ENCODE peak calls at places on chromosome 16, in six cellular contexts. M is progenitor cell of endocrine pancreas, C is AG09319, O is cardiac fibroblast, H is bronchial epithelial cell, F is heart left ventricle. Z is an unnamed sample.

GRCh38 chr16:65919116-65919515 is 447.4 kb upstream of the CDH5 start:
- DNase-seq in M (no peak), C (no peak), O (no peak), H (no peak), F (no peak), Z (no peak)

GRCh38 chr16:626787-627457 is 3.9 kb upstream of the WFIKKN1 start:
- DNase-seq in M (no peak), C (peak), O (peak), H (peak), F (peak), Z (no peak)

GRCh38 chr16:23103603-23104002 is 45.6 kb downstream of the USP31 start:
- DNase-seq in M (no peak), C (no peak), O (no peak), H (no peak), F (no peak), Z (no peak)

GRCh38 chr16:55389426-55390073 is 65.5 kb downstream of the IRX6 start:
- DNase-seq in M (no peak), C (no peak), O (no peak), H (peak), F (peak), Z (no peak)

GRCh38 chr16:55330726-55331647 is 7.0 kb downstream of the IRX6 start:
- DNase-seq in M (no peak), C (no peak), O (no peak), H (no peak), F (peak), Z (no peak)

GRCh38 chr16:88772871-88773811 is 11.9 kb downstream of the PIEZO1 start:
- DNase-seq in M (no peak), C (peak), O (peak), H (no peak), F (peak), Z (no peak)

GRCh38 chr16:78647019-78647418 is 547.6 kb downstream of the WWOX start:
- DNase-seq in M (no peak), C (no peak), O (no peak), H (no peak), F (no peak), Z (no peak)

GRCh38 chr16:49552273-49552928 is 178.8 kb downstream of the C16orf78 start:
- DNase-seq in M (no peak), C (no peak), O (no peak), H (no peak), F (no peak), Z (no peak)

GRCh38 chr16:89131783-89132182 is 38.1 kb downstream of the ACSF3 start:
- DNase-seq in M (no peak), C (no peak), O (no peak), H (no peak), F (peak), Z (no peak)

GRCh38 chr16:61042736-61043135 is 993.5 kb downstream of the CDH8 start:
- DNase-seq in M (no peak), C (no peak), O (no peak), H (no peak), F (no peak), Z (no peak)

DNA sequence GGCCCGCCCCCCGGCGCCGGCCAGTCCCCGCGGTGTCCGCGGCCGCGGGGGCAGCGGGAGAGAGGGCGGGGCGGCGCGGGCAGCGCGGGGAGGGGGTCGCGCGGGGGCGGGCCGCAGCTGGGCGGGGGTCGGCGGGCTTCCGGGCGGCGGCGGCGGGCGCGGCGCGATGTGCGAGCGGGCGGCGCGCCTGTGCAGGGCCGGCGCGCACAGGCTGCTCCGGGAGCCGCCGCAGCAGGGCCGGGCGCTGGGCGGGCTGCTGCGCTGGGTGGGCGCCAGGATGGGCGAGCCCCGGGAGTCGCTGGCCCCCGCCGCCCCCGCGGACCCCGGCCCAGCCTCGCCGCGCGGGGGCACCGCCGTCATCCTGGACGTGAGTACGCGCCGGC is 430 bp downstream of the NECAB2 start:
- DNase-seq in M (no peak), C (no peak), O (no peak), H (no peak), F (no peak), Z (no peak)
- TF ChIP-seq CTCF in M (no peak), C (no peak), O (no peak), H (no peak), F (no peak), Z (no peak)

DNA sequence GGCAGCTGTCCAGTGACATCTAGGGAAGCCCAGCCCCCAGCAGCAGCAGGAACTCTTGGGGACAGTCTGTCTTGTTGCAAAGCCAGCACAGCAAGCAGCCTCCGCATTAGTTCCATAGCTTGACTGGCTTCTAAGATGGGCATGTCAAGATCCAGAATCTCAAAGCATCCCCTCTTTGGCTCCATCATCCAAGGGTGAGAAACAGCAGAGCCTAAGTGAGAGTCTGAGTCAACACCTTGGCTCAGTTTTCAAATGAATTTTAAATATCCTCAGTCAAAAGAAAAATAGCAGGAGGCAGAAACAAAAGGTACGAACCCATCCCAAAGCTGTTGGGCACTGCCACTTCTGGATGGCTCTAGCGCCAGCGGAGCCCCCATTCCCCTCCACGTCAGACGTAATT is 2.2 kb downstream of the CLDN9 start:
- DNase-seq in M (no peak), C (no peak), O (no peak), H (no peak), F (no peak), Z (no peak)
- TF ChIP-seq CTCF in M (no peak), C (no peak), O (no peak), H (no peak), F (no peak), Z (no peak)

DNA sequence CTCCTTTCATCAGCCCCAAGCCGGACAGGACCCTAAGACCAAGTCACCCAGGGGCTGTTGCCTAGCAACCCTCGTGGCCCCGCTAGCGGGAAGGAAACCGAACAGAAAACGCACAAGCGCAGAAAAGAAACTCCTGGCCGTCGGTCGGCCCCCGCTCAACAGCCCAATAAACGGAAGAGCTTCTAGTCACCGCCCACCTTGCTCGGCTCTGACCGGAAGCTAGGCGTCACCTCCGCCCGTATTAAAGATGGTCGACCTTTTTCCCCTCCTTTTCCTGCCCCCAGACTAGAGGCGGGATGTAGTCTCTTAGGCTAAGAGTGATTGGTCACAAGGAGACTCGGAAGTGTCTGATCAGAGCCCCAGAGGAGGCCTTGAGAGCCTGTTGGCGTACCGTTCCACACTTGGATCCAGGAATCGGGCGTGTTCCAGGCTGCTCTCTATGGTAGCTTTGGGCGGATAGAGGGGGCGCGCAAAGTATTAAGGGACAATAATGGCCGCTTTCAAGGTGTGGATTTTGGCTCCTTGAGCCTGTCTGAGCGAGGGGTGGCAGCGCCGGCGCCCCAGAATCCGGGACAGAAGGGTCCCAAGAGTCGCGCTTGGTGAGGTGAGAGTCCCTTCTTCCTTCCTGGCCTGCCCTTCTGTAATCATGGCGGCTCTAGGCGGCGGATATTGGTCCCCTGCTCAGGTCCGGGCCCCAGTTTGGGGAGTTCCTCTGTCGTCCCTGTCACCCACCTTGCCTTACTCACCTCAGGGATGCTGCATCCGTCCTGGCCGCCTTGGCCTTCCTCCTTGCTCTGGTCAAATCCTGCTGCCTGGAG is at the start of the genes DHX38 and TXNL4B:
- DNase-seq in M (peak), C (peak), O (peak), H (peak), F (peak), Z (peak)
- TF ChIP-seq CTCF in M (no peak), C (no peak), O (no peak), H (no peak), F (no peak), Z (no peak)

GRCh38 chr16:72666267-72666666 is 381.7 kb downstream of the ZFHX3 start:
- DNase-seq in M (no peak), C (no peak), O (peak), H (no peak), F (no peak), Z (no peak)

GRCh38 chr16:72664122-72664479 is 383.8 kb downstream of the ZFHX3 start:
- DNase-seq in M (no peak), C (no peak), O (no peak), H (peak), F (no peak), Z (no peak)

GRCh38 chr16:72658888-72659717 is 388.8 kb downstream of the ZFHX3 start:
- DNase-seq in M (no peak), C (no peak), O (no peak), H (no peak), F (no peak), Z (no peak)

GRCh38 chr16:72664480-72665408 is 383.2 kb downstream of the ZFHX3 start:
- DNase-seq in M (peak), C (peak), O (peak), H (peak), F (peak), Z (peak)
- TF ChIP-seq CTCF in M (no peak), C (no peak), O (no peak), H (no peak), F (no peak), Z (no peak)

Z was measured in activated B cell treated with CpG ODN at 0.5 μM for 24 hours.